ENCODE peak calls at places on chromosomes 7 and 10, in five cellular contexts. One of them, this sample, is unnamed.

GRCh38 chr10:76583711-76584161 is 1053.9 kb downstream of the KCNMA1 start:
- DNase-seq in tibial artery: no peak
- DNase-seq in IMR-90: peak
- DNase-seq in gastrocnemius medialis: no peak
- DNase-seq in OCI-LY7: no peak
- DNase-seq in this sample: no peak

GRCh38 chr10:130745831-130746230 is 565.7 kb downstream of the TCERG1L start:
- DNase-seq in tibial artery: peak
- DNase-seq in IMR-90: no peak
- DNase-seq in OCI-LY7: no peak
- DNase-seq in gastrocnemius medialis: no peak
- DNase-seq in this sample: no peak

GRCh38 chr7:137633133-137633532 is 213.6 kb downstream of the DGKI start:
- DNase-seq in gastrocnemius medialis: no peak
- DNase-seq in IMR-90: no peak
- DNase-seq in OCI-LY7: no peak
- DNase-seq in tibial artery: no peak
- DNase-seq in this sample: no peak

GRCh38 chr10:8331387-8331786 is 276.9 kb downstream of the GATA3 start:
- DNase-seq in IMR-90: no peak
- DNase-seq in tibial artery: no peak
- DNase-seq in gastrocnemius medialis: no peak
- DNase-seq in OCI-LY7: no peak
- DNase-seq in this sample: peak

GRCh38 chr10:132551093-132551807 is 13.7 kb downstream of the INPP5A start:
- DNase-seq in gastrocnemius medialis: no peak
- DNase-seq in tibial artery: peak
- DNase-seq in OCI-LY7: peak
- DNase-seq in IMR-90: no peak
- DNase-seq in this sample: peak

GRCh38 chr10:131839351-131839750 is 61.5 kb upstream of the PPP2R2D start:
- DNase-seq in IMR-90: no peak
- DNase-seq in tibial artery: peak
- DNase-seq in OCI-LY7: no peak
- DNase-seq in gastrocnemius medialis: no peak
- DNase-seq in this sample: no peak

GRCh38 chr10:127064474-127064873 is 131.9 kb downstream of the INSYN2A start:
- DNase-seq in gastrocnemius medialis: no peak
- DNase-seq in IMR-90: no peak
- DNase-seq in OCI-LY7: no peak
- DNase-seq in tibial artery: no peak
- DNase-seq in this sample: no peak

GRCh38 chr10:132634241-132634946 is 96.8 kb downstream of the INPP5A start:
- DNase-seq in IMR-90: no peak
- DNase-seq in tibial artery: peak
- DNase-seq in OCI-LY7: peak
- DNase-seq in gastrocnemius medialis: no peak
- DNase-seq in this sample: no peak

GRCh38 chr10:25704622-25705021 is 229.4 kb upstream of the MYO3A start:
- DNase-seq in OCI-LY7: no peak
- DNase-seq in gastrocnemius medialis: no peak
- DNase-seq in tibial artery: no peak
- DNase-seq in IMR-90: no peak
- DNase-seq in this sample: no peak

GRCh38 chr10:62214364-62214874 is 54.2 kb downstream of the RTKN2 start:
- DNase-seq in tibial artery: no peak
- DNase-seq in IMR-90: no peak
- DNase-seq in gastrocnemius medialis: no peak
- DNase-seq in OCI-LY7: no peak
- DNase-seq in this sample: no peak

GRCh38 chr10:124009616-124010015 is 83.8 kb downstream of the CHST15 start:
- DNase-seq in gastrocnemius medialis: no peak
- DNase-seq in tibial artery: no peak
- DNase-seq in OCI-LY7: no peak
- DNase-seq in IMR-90: no peak
- DNase-seq in this sample: no peak

GRCh38 chr10:1204434-1205326 is 148.5 kb downstream of the WDR37 start:
- DNase-seq in tibial artery: no peak
- DNase-seq in OCI-LY7: no peak
- DNase-seq in gastrocnemius medialis: no peak
- DNase-seq in IMR-90: no peak
- DNase-seq in this sample: no peak

GRCh38 chr7:116316838-116317612 is 106.7 kb downstream of the TES start:
- DNase-seq in IMR-90: peak
- DNase-seq in tibial artery: peak
- DNase-seq in gastrocnemius medialis: peak
- DNase-seq in OCI-LY7: no peak
- DNase-seq in this sample: no peak

GRCh38 chr7:30353532-30353931 is 69.1 kb downstream of the ZNRF2 start:
- DNase-seq in tibial artery: no peak
- DNase-seq in OCI-LY7: no peak
- DNase-seq in gastrocnemius medialis: no peak
- DNase-seq in IMR-90: no peak
- DNase-seq in this sample: no peak

GRCh38 chr10:24096281-24096680 is 112.7 kb upstream of the KIAA1217 start:
- DNase-seq in gastrocnemius medialis: no peak
- DNase-seq in IMR-90: no peak
- DNase-seq in tibial artery: no peak
- DNase-seq in OCI-LY7: no peak
- DNase-seq in this sample: no peak

GRCh38 chr7:70392870-70393269 is 739.1 kb upstream of the GALNT17 start:
- DNase-seq in gastrocnemius medialis: no peak
- DNase-seq in IMR-90: no peak
- DNase-seq in OCI-LY7: no peak
- DNase-seq in tibial artery: no peak
- DNase-seq in this sample: no peak

DNA sequence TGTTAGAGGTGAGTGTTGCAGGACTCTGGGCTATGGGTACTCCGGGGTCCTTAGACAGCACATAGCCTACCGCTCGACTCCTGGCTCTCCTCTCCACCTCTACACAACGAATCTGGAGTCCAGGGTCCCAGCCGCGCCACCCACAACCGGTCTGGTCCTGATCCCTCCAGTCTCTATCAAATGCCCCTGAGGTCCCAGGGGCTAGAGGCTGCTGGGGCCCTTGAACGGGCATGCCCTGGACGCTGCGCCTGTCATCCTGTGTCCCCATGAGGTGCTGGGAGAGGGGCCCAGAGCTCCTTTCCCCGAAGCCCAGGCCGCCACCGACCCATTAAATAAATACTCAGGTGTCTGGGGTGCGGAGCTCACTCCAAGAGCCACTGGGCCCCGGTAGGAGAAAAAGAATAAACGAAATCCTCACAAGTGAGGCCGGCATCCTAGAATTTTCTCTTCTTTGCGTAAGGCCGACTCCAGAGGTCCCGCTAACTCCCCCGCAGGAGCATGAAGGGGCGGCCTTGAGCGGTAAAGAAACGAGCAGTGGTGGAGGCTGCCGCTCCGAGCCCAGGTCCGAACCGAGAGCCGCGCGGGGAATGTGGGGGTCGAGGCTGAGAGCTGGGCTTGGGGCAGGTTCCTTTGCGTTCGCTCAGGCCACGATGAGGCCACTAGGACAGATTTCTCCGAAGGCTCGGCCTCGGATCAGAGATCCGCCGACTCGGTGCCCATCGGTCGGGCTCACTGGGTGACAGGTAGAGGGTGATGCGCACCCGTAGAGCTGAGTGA is 166.7 kb downstream of the NRF1 start:
- DNase-seq in tibial artery: no peak
- DNase-seq in IMR-90: no peak
- DNase-seq in OCI-LY7: no peak
- DNase-seq in gastrocnemius medialis: no peak
- DNase-seq in this sample: no peak
- H3K4me3 ChIP-seq in tibial artery: no peak
- H3K4me3 ChIP-seq in IMR-90: no peak
- H3K4me3 ChIP-seq in OCI-LY7: no peak
- H3K4me3 ChIP-seq in gastrocnemius medialis: no peak
- H3K4me3 ChIP-seq in this sample: no peak

GRCh38 chr10:11208243-11208642 is 190.6 kb downstream of the CELF2 start:
- DNase-seq in gastrocnemius medialis: no peak
- DNase-seq in tibial artery: no peak
- DNase-seq in OCI-LY7: no peak
- DNase-seq in IMR-90: no peak
- DNase-seq in this sample: no peak

GRCh38 chr10:11212285-11212684 is 194.6 kb downstream of the CELF2 start:
- DNase-seq in IMR-90: no peak
- DNase-seq in gastrocnemius medialis: no peak
- DNase-seq in OCI-LY7: no peak
- DNase-seq in tibial artery: no peak
- DNase-seq in this sample: no peak

GRCh38 chr10:11209810-11210141 is 192.1 kb downstream of the CELF2 start:
- DNase-seq in tibial artery: no peak
- DNase-seq in IMR-90: no peak
- DNase-seq in OCI-LY7: no peak
- DNase-seq in gastrocnemius medialis: no peak
- DNase-seq in this sample: peak

GRCh38 chr10:11208908-11209809 is 191.5 kb downstream of the CELF2 start:
- DNase-seq in IMR-90: no peak
- DNase-seq in tibial artery: no peak
- DNase-seq in gastrocnemius medialis: no peak
- DNase-seq in OCI-LY7: no peak
- DNase-seq in this sample: no peak

DNA sequence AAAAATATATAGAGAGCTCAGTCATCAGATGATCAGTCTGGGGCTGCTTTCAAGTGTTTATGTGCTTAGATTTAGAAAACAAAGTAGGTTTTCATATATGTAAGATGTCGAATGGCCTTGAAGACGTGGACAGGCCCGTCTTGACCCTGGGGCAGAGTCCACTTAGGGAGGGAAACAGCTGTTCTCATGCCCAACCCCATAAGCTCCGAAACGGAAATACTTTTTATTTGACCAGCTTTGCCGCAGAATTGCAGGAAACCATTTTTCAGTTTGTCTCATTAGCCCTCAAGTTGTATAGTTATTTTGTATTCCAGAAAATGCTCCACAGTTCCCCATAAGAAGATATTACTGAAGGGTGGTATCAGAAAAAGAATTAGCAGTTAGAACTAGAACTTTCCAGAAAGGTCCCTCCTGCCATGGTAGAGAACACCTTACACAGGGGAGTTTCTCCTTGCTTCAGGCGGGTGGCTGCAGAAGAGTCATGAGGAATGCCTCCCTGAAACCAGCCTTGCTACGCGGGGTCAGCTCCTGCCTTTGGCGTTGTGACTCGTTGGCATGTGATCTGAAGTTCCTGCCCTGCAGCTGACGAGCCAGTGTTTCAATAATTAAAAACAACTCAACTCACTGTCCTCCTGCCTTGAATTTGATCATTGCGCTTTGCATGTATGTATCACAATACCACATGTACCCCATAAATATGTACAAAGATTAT is 192.7 kb downstream of the CELF2 start:
- DNase-seq in OCI-LY7: no peak
- DNase-seq in IMR-90: no peak
- DNase-seq in gastrocnemius medialis: no peak
- DNase-seq in tibial artery: no peak
- DNase-seq in this sample: no peak
- H3K4me3 ChIP-seq in OCI-LY7: no peak
- H3K4me3 ChIP-seq in IMR-90: no peak
- H3K4me3 ChIP-seq in gastrocnemius medialis: no peak
- H3K4me3 ChIP-seq in tibial artery: no peak
- H3K4me3 ChIP-seq in this sample: no peak

GRCh38 chr7:155749578-155749977 is 62.7 kb downstream of the SHH start:
- DNase-seq in gastrocnemius medialis: no peak
- DNase-seq in tibial artery: no peak
- DNase-seq in OCI-LY7: no peak
- DNase-seq in IMR-90: no peak
- DNase-seq in this sample: no peak

GRCh38 chr7:155744931-155745683 is 67.2 kb downstream of the SHH start:
- DNase-seq in OCI-LY7: peak
- DNase-seq in tibial artery: no peak
- DNase-seq in IMR-90: no peak
- DNase-seq in gastrocnemius medialis: no peak
- DNase-seq in this sample: peak

GRCh38 chr7:155743197-155743596 is 69.1 kb downstream of the SHH start:
- DNase-seq in IMR-90: no peak
- DNase-seq in OCI-LY7: peak
- DNase-seq in tibial artery: no peak
- DNase-seq in gastrocnemius medialis: no peak
- DNase-seq in this sample: no peak

GRCh38 chr7:155745737-155746136 is 66.5 kb downstream of the SHH start:
- DNase-seq in tibial artery: no peak
- DNase-seq in OCI-LY7: peak
- DNase-seq in IMR-90: no peak
- DNase-seq in gastrocnemius medialis: no peak
- DNase-seq in this sample: no peak

GRCh38 chr7:155746188-155746587 is 66.1 kb downstream of the SHH start:
- DNase-seq in OCI-LY7: peak
- DNase-seq in gastrocnemius medialis: no peak
- DNase-seq in tibial artery: no peak
- DNase-seq in IMR-90: no peak
- DNase-seq in this sample: no peak
- H3K4me3 ChIP-seq in OCI-LY7: no peak
- H3K4me3 ChIP-seq in gastrocnemius medialis: no peak
- H3K4me3 ChIP-seq in tibial artery: no peak
- H3K4me3 ChIP-seq in IMR-90: no peak
- H3K4me3 ChIP-seq in this sample: peak

GRCh38 chr7:129170373-129171021 is 17.9 kb upstream of the SMO start:
- DNase-seq in tibial artery: no peak
- DNase-seq in gastrocnemius medialis: no peak
- DNase-seq in OCI-LY7: no peak
- DNase-seq in IMR-90: no peak
- DNase-seq in this sample: no peak

GRCh38 chr7:129166745-129167144 is 21.7 kb upstream of the SMO start:
- DNase-seq in OCI-LY7: peak
- DNase-seq in gastrocnemius medialis: no peak
- DNase-seq in IMR-90: no peak
- DNase-seq in tibial artery: no peak
- DNase-seq in this sample: no peak

GRCh38 chr7:129169171-129169643 is 19.2 kb upstream of the SMO start:
- DNase-seq in gastrocnemius medialis: no peak
- DNase-seq in OCI-LY7: no peak
- DNase-seq in tibial artery: no peak
- DNase-seq in IMR-90: no peak
- DNase-seq in this sample: no peak

GRCh38 chr7:129169705-129170319 is 18.6 kb upstream of the SMO start:
- DNase-seq in gastrocnemius medialis: no peak
- DNase-seq in OCI-LY7: no peak
- DNase-seq in tibial artery: no peak
- DNase-seq in IMR-90: no peak
- DNase-seq in this sample: no peak

DNA sequence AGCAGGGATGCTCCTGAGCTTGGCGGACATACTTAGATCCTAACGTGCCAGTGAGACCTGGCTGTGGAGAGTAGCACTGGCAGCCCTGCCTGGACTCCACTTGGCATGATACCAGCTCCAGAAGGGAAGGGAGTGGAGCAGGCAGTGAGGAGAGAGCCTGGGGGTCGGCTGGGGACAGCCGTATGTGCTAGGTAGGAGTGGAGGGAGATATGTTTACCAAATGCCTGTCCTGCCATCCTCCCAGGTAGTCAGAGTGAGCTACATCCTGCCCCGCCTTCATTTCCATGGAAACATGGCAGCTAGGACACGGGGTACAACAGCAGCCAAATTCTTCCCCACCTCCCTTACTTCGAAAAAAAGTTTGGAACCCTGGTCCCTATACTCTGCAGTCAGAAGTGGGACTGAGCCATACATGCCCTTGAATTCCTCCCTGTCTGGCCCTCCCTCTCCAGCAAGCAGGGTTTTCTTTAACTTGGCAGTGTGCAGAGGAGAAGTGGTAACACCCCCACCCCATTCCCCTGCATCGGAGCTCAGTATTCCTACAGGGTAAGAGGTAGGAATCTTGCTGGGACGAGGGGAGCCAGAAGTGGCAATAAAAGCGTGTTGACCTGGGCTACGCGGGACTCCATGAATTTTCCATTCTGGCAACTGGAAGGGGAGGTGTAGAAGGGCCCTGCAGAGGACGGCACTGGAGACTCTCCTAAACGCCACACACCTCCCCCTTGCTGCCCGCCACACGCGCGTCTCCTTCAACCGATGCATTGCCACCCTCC is 20.0 kb upstream of the SMO start:
- DNase-seq in gastrocnemius medialis: no peak
- DNase-seq in IMR-90: no peak
- DNase-seq in OCI-LY7: no peak
- DNase-seq in tibial artery: no peak
- DNase-seq in this sample: no peak
- H3K4me3 ChIP-seq in gastrocnemius medialis: peak
- H3K4me3 ChIP-seq in IMR-90: no peak
- H3K4me3 ChIP-seq in OCI-LY7: no peak
- H3K4me3 ChIP-seq in tibial artery: peak
- H3K4me3 ChIP-seq in this sample: no peak